ENCODE peak calls at places on chromosomes 1 and 21, in five cellular contexts. G is T-helper 2 cell; Q is activated CD8-positive, alpha-beta memory T cell treated with anti-CD3 and anti-CD28 coated beads, Interleukin-2, amount 10 ng/mL, durations not matched to agents 7 days and 5 days; E is fibroblast of pulmonary artery; Y is epithelial cell of esophagus. W is an unnamed sample.
A peak's percentile ranks its signal among the peaks of the same experiment; 100 is the strongest.

GRCh38 chr1:193348126-193349045 is 162.0 kb upstream of the B3GALT2 start:
- DNase-seq in E (no peak), G (no peak), Y (peak; percentile 13), Q (no peak), W (no peak)

GRCh38 chr21:26041441-26042180 is 129.0 kb downstream of the APP start:
- DNase-seq in E (peak; percentile 35), Y (peak; percentile 64), G (no peak), Q (no peak), W (no peak)

GRCh38 chr1:200899451-200899915 is 4.8 kb downstream of the INAVA start:
- DNase-seq in Y (no peak), Q (no peak), E (no peak), G (no peak), W (no peak)

GRCh38 chr1:65056866-65057265 is 90.5 kb upstream of the JAK1 start:
- DNase-seq in Y (no peak), Q (no peak), G (no peak), E (no peak), W (no peak)

GRCh38 chr1:242245255-242245654 is 246.4 kb upstream of the MAP1LC3C start:
- DNase-seq in Q (no peak), G (no peak), E (no peak), Y (no peak), W (no peak)

GRCh38 chr1:24849653-24850295 is 80.3 kb downstream of the RUNX3 start:
- DNase-seq in E (peak; percentile 50), G (no peak), Q (peak; percentile 56), Y (no peak), W (no peak)

GRCh38 chr1:101043776-101044175 is 18.2 kb upstream of the DPH5 start:
- DNase-seq in E (peak; percentile 55), G (no peak), Q (no peak), Y (peak; percentile 22), W (no peak)

GRCh38 chr1:197799271-197799670 is 24.0 kb upstream of the DENND1B start:
- DNase-seq in E (peak; percentile 82), Q (no peak), G (no peak), Y (peak; percentile 73), W (no peak)

GRCh38 chr1:63148825-63149645 is 173.3 kb upstream of the FOXD3 start:
- DNase-seq in Y (peak; percentile 51), Q (peak; percentile 41), E (peak; percentile 69), G (no peak), W (no peak)

GRCh38 chr1:39332291-39332690 is 127.8 kb downstream of the MACF1 start:
- DNase-seq in Q (no peak), E (peak; percentile 18), Y (peak; percentile 20), G (no peak), W (no peak)

GRCh38 chr1:107740574-107740973 is 224.4 kb downstream of the VAV3 start:
- DNase-seq in Y (no peak), G (no peak), Q (no peak), E (no peak), W (no peak)

GRCh38 chr1:42264791-42265190 is 70.2 kb downstream of the FOXJ3 start:
- DNase-seq in G (no peak), Q (no peak), E (no peak), Y (no peak), W (no peak)

GRCh38 chr1:18776777-18777176 is 82.7 kb downstream of the TAS1R2 start:
- DNase-seq in E (no peak), Y (no peak), G (no peak), Q (no peak), W (no peak)

GRCh38 chr1:244137725-244138124 is 86.6 kb downstream of the ZBTB18 start:
- DNase-seq in E (no peak), Y (peak; percentile 4), Q (no peak), G (no peak), W (no peak)

GRCh38 chr1:67687198-67687545 is 2.2 kb downstream of the GADD45A start:
- DNase-seq in E (no peak), Y (peak; percentile 13), Q (no peak), G (no peak), W (no peak)

GRCh38 chr21:36839123-36839522 is 127.3 kb downstream of the HLCS start:
- DNase-seq in E (no peak), Q (no peak), Y (no peak), G (no peak), W (no peak)

GRCh38 chr1:60069691-60070090 is 3.9 kb downstream of the C1orf87 start:
- DNase-seq in G (no peak), Y (no peak), E (no peak), Q (no peak), W (no peak)

GRCh38 chr1:112881742-112882127 is 74.3 kb downstream of the SLC16A1 start:
- DNase-seq in Y (peak; percentile 74), E (no peak), Q (no peak), G (no peak), W (no peak)

GRCh38 chr1:58764294-58764978 is 19.4 kb downstream of the JUN start:
- DNase-seq in Q (no peak), E (peak; percentile 85), Y (peak; percentile 65), G (no peak), W (no peak)

GRCh38 chr1:2930016-2930815 is 91.1 kb upstream of the ACTRT2 start:
- DNase-seq in E (no peak), Q (no peak), Y (no peak), G (no peak), W (no peak)

GRCh38 chr1:183920651-183921050 is 115.7 kb downstream of the RGL1 start:
- DNase-seq in E (no peak), Y (no peak), Q (no peak), G (no peak), W (no peak)